ENCODE peak calls at places on chromosomes 6 and 20, in ten cellular contexts. One of them, this sample, is unnamed.

GRCh38 chr6:75802366-75802765 is 53.3 kb downstream of the MYO6 start:
- DNase-seq in GM04503: no peak
- DNase-seq in HT1080: peak
- DNase-seq in GM23248: peak
- DNase-seq in AG08396: no peak
- DNase-seq in iPS-NIHi11: no peak
- DNase-seq in psoas muscle: no peak
- DNase-seq in pancreas: no peak
- DNase-seq in smooth muscle cell of the brain vasculature: no peak
- DNase-seq in transverse colon: no peak
- DNase-seq in this sample: no peak

GRCh38 chr20:61994546-61994945 is 71.1 kb downstream of the TAF4 start:
- DNase-seq in GM23248: no peak
- DNase-seq in transverse colon: no peak
- DNase-seq in AG08396: no peak
- DNase-seq in GM04503: no peak
- DNase-seq in iPS-NIHi11: no peak
- DNase-seq in psoas muscle: no peak
- DNase-seq in HT1080: no peak
- DNase-seq in smooth muscle cell of the brain vasculature: no peak
- DNase-seq in pancreas: no peak
- DNase-seq in this sample: no peak

GRCh38 chr20:3371757-3372156 is 35.7 kb downstream of the DNAAF9 start:
- DNase-seq in HT1080: no peak
- DNase-seq in transverse colon: no peak
- DNase-seq in pancreas: no peak
- DNase-seq in psoas muscle: no peak
- DNase-seq in iPS-NIHi11: no peak
- DNase-seq in GM04503: no peak
- DNase-seq in AG08396: no peak
- DNase-seq in smooth muscle cell of the brain vasculature: no peak
- DNase-seq in GM23248: peak
- DNase-seq in this sample: no peak

GRCh38 chr6:77178821-77179220 is 284.5 kb downstream of the HTR1B start:
- DNase-seq in smooth muscle cell of the brain vasculature: no peak
- DNase-seq in HT1080: peak
- DNase-seq in pancreas: no peak
- DNase-seq in GM23248: peak
- DNase-seq in transverse colon: no peak
- DNase-seq in psoas muscle: no peak
- DNase-seq in iPS-NIHi11: no peak
- DNase-seq in GM04503: peak
- DNase-seq in AG08396: peak
- DNase-seq in this sample: peak

GRCh38 chr20:63533388-63533787 is 3.8 kb downstream of the PTK6 start:
- DNase-seq in iPS-NIHi11: peak
- DNase-seq in GM04503: no peak
- DNase-seq in HT1080: no peak
- DNase-seq in transverse colon: no peak
- DNase-seq in psoas muscle: no peak
- DNase-seq in pancreas: no peak
- DNase-seq in GM23248: no peak
- DNase-seq in AG08396: no peak
- DNase-seq in smooth muscle cell of the brain vasculature: no peak
- DNase-seq in this sample: no peak

GRCh38 chr6:125114248-125114858 is 39.2 kb upstream of the TPD52L1 start:
- DNase-seq in AG08396: peak
- DNase-seq in GM23248: peak
- DNase-seq in transverse colon: peak
- DNase-seq in HT1080: peak
- DNase-seq in iPS-NIHi11: peak
- DNase-seq in GM04503: no peak
- DNase-seq in psoas muscle: peak
- DNase-seq in pancreas: peak
- DNase-seq in smooth muscle cell of the brain vasculature: peak
- DNase-seq in this sample: no peak

GRCh38 chr6:144617231-144618199 is 332.4 kb downstream of the UTRN start:
- DNase-seq in HT1080: no peak
- DNase-seq in GM04503: no peak
- DNase-seq in AG08396: no peak
- DNase-seq in transverse colon: no peak
- DNase-seq in GM23248: no peak
- DNase-seq in psoas muscle: no peak
- DNase-seq in smooth muscle cell of the brain vasculature: peak
- DNase-seq in pancreas: no peak
- DNase-seq in iPS-NIHi11: no peak
- DNase-seq in this sample: no peak

GRCh38 chr6:389622-390021 is 1.9 kb upstream of the IRF4 start:
- DNase-seq in smooth muscle cell of the brain vasculature: no peak
- DNase-seq in transverse colon: peak
- DNase-seq in GM04503: no peak
- DNase-seq in pancreas: no peak
- DNase-seq in psoas muscle: no peak
- DNase-seq in AG08396: no peak
- DNase-seq in GM23248: no peak
- DNase-seq in iPS-NIHi11: no peak
- DNase-seq in HT1080: no peak
- DNase-seq in this sample: no peak

GRCh38 chr20:49344975-49345374 is 67.1 kb upstream of the ZNFX1 start:
- DNase-seq in HT1080: peak
- DNase-seq in GM04503: peak
- DNase-seq in psoas muscle: peak
- DNase-seq in pancreas: peak
- DNase-seq in transverse colon: peak
- DNase-seq in AG08396: peak
- DNase-seq in GM23248: peak
- DNase-seq in iPS-NIHi11: no peak
- DNase-seq in smooth muscle cell of the brain vasculature: peak
- DNase-seq in this sample: peak

GRCh38 chr6:134035823-134036296 is 16.6 kb downstream of the SLC2A12 start:
- DNase-seq in pancreas: peak
- DNase-seq in iPS-NIHi11: peak
- DNase-seq in smooth muscle cell of the brain vasculature: no peak
- DNase-seq in AG08396: no peak
- DNase-seq in GM04503: no peak
- DNase-seq in HT1080: peak
- DNase-seq in psoas muscle: no peak
- DNase-seq in GM23248: peak
- DNase-seq in transverse colon: peak
- DNase-seq in this sample: no peak

GRCh38 chr6:160349837-160350236 is 1.7 kb downstream of the SLC22A3 start:
- DNase-seq in GM04503: no peak
- DNase-seq in GM23248: no peak
- DNase-seq in psoas muscle: no peak
- DNase-seq in transverse colon: peak
- DNase-seq in AG08396: no peak
- DNase-seq in pancreas: no peak
- DNase-seq in smooth muscle cell of the brain vasculature: no peak
- DNase-seq in HT1080: no peak
- DNase-seq in iPS-NIHi11: no peak
- DNase-seq in this sample: no peak

GRCh38 chr6:137171824-137172733 is 1.4 kb downstream of the IL22RA2 start:
- DNase-seq in transverse colon: no peak
- DNase-seq in iPS-NIHi11: peak
- DNase-seq in GM04503: no peak
- DNase-seq in smooth muscle cell of the brain vasculature: no peak
- DNase-seq in GM23248: no peak
- DNase-seq in pancreas: no peak
- DNase-seq in AG08396: no peak
- DNase-seq in psoas muscle: no peak
- DNase-seq in HT1080: no peak
- DNase-seq in this sample: no peak

GRCh38 chr6:7389162-7389450 is 436 bp downstream of the CAGE1 start:
- DNase-seq in HT1080: no peak
- DNase-seq in psoas muscle: peak
- DNase-seq in smooth muscle cell of the brain vasculature: no peak
- DNase-seq in iPS-NIHi11: no peak
- DNase-seq in AG08396: peak
- DNase-seq in transverse colon: no peak
- DNase-seq in GM23248: peak
- DNase-seq in GM04503: peak
- DNase-seq in pancreas: no peak
- DNase-seq in this sample: no peak